ENCODE peak calls at places on chromosomes 2 and 18, in four cellular contexts. J, A, G and S are unnamed samples.

GRCh38 chr2:203861197-203861596 is 6.4 kb upstream of the CTLA4 start:
- DNase-seq in J (no peak), A (no peak), G (no peak), S (no peak)

GRCh38 chr2:54724150-54724559 is 693 bp downstream of the EML6 start:
- DNase-seq in J (no peak), A (no peak), G (peak), S (no peak)

GRCh38 chr2:118865106-118865505 is 17.7 kb upstream of the EN1 start:
- DNase-seq in J (no peak), A (no peak), G (peak), S (peak)

GRCh38 chr18:10739152-10739551 is 213.3 kb downstream of the NAPG start:
- DNase-seq in J (no peak), A (no peak), G (peak), S (no peak)

GRCh38 chr2:240513544-240514287 is 44.1 kb downstream of the ANKMY1 start:
- DNase-seq in J (peak), A (peak), G (peak), S (peak)

GRCh38 chr2:101596346-101596745 is 101.2 kb upstream of the MAP4K4 start:
- DNase-seq in J (no peak), A (no peak), G (peak), S (no peak)

GRCh38 chr2:197804049-197804757 is at the start of gene PLCL1:
- DNase-seq in J (peak), A (peak), G (peak), S (peak)

GRCh38 chr2:28958689-28959088 is 22.4 kb upstream of the TOGARAM2 start:
- DNase-seq in J (no peak), A (peak), G (peak), S (peak)

GRCh38 chr2:54599914-54600313 is 123.5 kb upstream of the EML6 start:
- DNase-seq in J (no peak), A (peak), G (no peak), S (no peak)

GRCh38 chr2:96325038-96325883 is at the start of gene ITPRIPL1:
- DNase-seq in J (no peak), A (peak), G (no peak), S (peak)

GRCh38 chr18:10995576-10995975 is 153.8 kb downstream of the PIEZO2 start:
- DNase-seq in J (no peak), A (no peak), G (no peak), S (no peak)

GRCh38 chr2:31354837-31355236 is 59.7 kb downstream of the XDH start:
- DNase-seq in J (no peak), A (no peak), G (peak), S (peak)

GRCh38 chr2:29372185-29372584 is 257.0 kb downstream of the CLIP4 start:
- DNase-seq in J (no peak), A (no peak), G (no peak), S (no peak)

GRCh38 chr18:57621252-57621607 is 406 bp downstream of the NARS1 start:
- DNase-seq in J (no peak), A (no peak), G (peak), S (no peak)

GRCh38 chr2:120440521-120441350 is 94.8 kb downstream of the INHBB start:
- DNase-seq in J (no peak), A (no peak), G (no peak), S (no peak)

GRCh38 chr2:239298126-239298804 is 102.6 kb downstream of the HDAC4 start:
- DNase-seq in J (no peak), A (peak), G (no peak), S (no peak)

GRCh38 chr2:205698556-205699282 is 16.4 kb downstream of the NRP2 start:
- DNase-seq in J (no peak), A (no peak), G (peak), S (no peak)

GRCh38 chr2:99827296-99827999 is 314.9 kb downstream of the AFF3 start:
- DNase-seq in J (no peak), A (no peak), G (no peak), S (no peak)

GRCh38 chr18:46190667-46191066 is 86.5 kb downstream of the HAUS1 start:
- DNase-seq in J (no peak), A (no peak), G (no peak), S (no peak)

GRCh38 chr18:13217971-13218375 is 587 bp upstream of the LDLRAD4 start:
- DNase-seq in J (no peak), A (no peak), G (no peak), S (peak)

GRCh38 chr18:79442508-79443221 is 46.9 kb downstream of the NFATC1 start:
- DNase-seq in J (no peak), A (no peak), G (peak), S (no peak)

GRCh38 chr2:139790807-139791206 is 1010.6 kb upstream of the NXPH2 start:
- DNase-seq in J (no peak), A (no peak), G (peak), S (peak)
- TF ChIP-seq CTCF in J (no peak), A (no peak), G (peak), S (no peak)

DNA sequence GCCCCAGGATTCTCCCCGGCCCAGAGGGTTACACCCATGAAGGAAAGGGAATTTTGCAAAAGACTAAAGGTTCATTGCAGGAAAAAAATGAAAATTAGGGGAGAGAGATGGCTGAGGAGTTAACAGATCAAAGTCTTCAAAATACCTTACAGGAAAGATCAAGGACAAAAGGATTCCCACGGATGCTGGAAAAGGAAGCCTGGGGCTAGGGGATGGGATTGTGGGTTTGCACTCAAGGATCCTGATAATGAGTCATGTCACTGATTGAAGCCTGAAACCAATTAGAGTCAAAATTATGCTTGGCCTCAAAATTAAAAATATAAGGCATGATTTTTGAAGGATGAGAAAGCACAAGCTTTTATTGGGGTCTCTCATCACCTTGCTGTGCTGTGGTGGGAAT is 32.6 kb upstream of the COPS8 start:
- DNase-seq in J (no peak), A (no peak), G (no peak), S (no peak)
- H3K4me3 ChIP-seq in J (no peak), A (no peak), G (no peak), S (no peak)

GRCh38 chr2:35035883-35036282 is 1319.7 kb upstream of the CRIM1 start:
- DNase-seq in J (no peak), A (no peak), G (no peak), S (no peak)
- TF ChIP-seq CTCF in J (no peak), A (no peak), G (no peak), S (no peak)

GRCh38 chr18:3014501-3015202 is 1.7 kb upstream of the LPIN2 start:
- DNase-seq in J (no peak), A (no peak), G (no peak), S (no peak)
- H3K4me3 ChIP-seq in J (no peak), A (no peak), G (no peak), S (no peak)

DNA sequence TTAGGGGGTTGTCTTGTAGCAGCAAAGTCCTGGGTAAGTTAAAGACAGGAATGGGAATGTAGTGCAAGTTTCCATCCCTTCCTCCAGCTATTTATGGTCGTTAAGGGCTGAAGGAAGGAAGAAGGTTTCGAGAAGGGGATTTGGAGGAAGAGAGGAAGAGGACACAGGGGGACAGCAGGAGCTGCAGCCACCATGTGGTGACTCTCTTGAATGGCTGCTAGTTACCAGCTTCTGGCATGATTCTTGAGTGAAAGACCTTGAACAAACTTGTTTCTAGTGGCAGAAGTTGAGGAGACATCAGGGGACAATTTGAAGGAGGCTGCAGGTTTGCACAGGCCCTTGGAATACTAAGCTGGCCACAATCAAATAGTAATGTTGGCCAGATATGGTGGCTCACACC is 116.6 kb downstream of the MTX2 start:
- DNase-seq in J (no peak), A (no peak), G (no peak), S (no peak)
- TF ChIP-seq CTCF in J (no peak), A (no peak), G (no peak), S (no peak)

GRCh38 chr2:218895758-218896500 is 15.3 kb downstream of the WNT10A start:
- DNase-seq in J (no peak), A (no peak), G (no peak), S (no peak)
- H3K4me3 ChIP-seq in J (no peak), A (no peak), G (no peak), S (no peak)

GRCh38 chr2:161576421-161576820 is 47.8 kb upstream of the SLC4A10 start:
- DNase-seq in J (no peak), A (no peak), G (no peak), S (no peak)

GRCh38 chr2:161569401-161569800 is 54.8 kb upstream of the SLC4A10 start:
- DNase-seq in J (no peak), A (no peak), G (no peak), S (no peak)

GRCh38 chr2:161571051-161571429 is 53.2 kb upstream of the SLC4A10 start:
- DNase-seq in J (no peak), A (no peak), G (no peak), S (no peak)

GRCh38 chr2:161564906-161565305 is 59.3 kb upstream of the SLC4A10 start:
- DNase-seq in J (no peak), A (no peak), G (no peak), S (no peak)

GRCh38 chr2:161570424-161571050 is 53.7 kb upstream of the SLC4A10 start:
- DNase-seq in J (no peak), A (no peak), G (no peak), S (peak)
- TF ChIP-seq CTCF in J (peak), A (no peak), G (no peak), S (peak)

GRCh38 chr2:207830778-207831549 is 61.3 kb upstream of the FZD5 start:
- DNase-seq in J (no peak), A (peak), G (no peak), S (no peak)

GRCh38 chr2:207825033-207825957 is 55.6 kb upstream of the FZD5 start:
- DNase-seq in J (no peak), A (peak), G (no peak), S (no peak)

GRCh38 chr2:207831569-207832248 is 62.0 kb upstream of the FZD5 start:
- DNase-seq in J (no peak), A (peak), G (no peak), S (no peak)

GRCh38 chr2:207825958-207826330 is 56.2 kb upstream of the FZD5 start:
- DNase-seq in J (no peak), A (peak), G (no peak), S (no peak)

DNA sequence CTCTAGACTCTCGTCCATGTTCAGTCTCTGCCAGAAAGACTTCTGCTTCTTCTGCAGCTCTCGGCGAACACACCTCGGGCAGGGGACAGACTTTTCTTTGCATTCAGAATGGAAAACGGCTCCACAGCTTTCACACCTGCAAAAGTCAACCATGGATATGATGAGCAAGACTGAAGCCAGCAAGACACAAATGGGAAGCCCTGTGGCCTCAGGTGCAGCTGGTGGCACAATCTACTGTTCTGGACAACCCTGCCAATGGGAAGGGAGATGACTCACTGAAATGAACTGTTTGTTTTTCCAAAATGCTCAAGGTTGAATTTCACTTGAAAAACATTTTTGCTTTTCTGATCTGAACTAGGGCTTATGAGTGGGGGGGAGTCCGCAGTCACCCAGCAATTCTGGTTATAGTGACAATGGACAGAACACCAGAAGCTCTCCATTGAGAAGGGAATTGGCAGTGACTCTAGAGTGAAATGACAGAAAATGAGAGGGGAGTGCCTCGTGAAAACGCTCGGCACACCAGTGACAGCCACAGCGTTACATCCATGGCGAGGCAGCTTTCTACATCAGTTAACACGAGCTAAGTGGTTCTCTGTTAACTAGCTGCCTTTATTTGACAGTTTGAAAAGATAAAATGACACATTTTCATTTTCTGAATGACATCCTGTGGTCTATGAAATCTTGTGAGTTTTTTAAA is 58.8 kb upstream of the FZD5 start:
- DNase-seq in J (no peak), A (no peak), G (peak), S (no peak)
- H3K4me3 ChIP-seq in J (no peak), A (no peak), G (no peak), S (no peak)

DNA sequence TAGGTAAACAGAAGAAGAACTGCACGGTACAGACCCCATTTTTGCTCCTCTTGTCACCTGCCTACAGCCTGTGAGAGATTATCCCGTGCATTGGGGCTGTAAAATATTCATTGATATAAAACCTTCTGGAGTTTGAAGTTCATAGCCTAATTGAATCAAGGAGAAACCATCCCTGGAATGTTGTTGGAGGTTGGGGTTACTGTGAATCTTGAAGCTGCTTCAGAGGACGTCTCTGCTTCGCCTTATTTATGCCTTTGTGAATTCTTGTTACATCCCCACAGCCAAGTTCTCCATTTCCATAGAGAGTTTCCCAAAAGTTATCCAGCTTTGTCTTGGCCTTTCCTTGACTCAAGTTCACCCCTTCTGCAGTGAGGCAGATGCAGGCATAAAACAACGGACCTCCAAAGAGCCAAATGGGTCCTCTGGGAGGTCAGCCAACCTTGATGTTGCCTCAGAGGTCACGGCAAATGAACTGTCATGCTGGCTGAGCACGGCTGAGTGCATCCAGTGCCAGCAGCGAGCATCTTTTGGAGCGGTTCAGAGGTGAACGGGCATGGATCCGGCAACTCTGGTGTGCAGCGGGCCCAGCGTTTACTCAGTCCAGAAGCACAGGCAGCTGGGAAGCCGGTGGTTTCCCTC is 317.6 kb downstream of the PRKCE start:
- DNase-seq in J (no peak), A (no peak), G (no peak), S (peak)
- TF ChIP-seq CTCF in J (no peak), A (no peak), G (no peak), S (no peak)